ENCODE peak calls at places on chromosomes 2 and 18, in five cellular contexts. One of them, this sample, is unnamed.

GRCh38 chr2:227674485-227674884 is 7.9 kb downstream of the SCYGR5 start:
- DNase-seq in NCI-H2081 treated with DMSO at 0.1 percent for 48 hours: no peak
- DNase-seq in central memory CD4-positive, alpha-beta T cell: no peak
- DNase-seq in PC-9: no peak
- DNase-seq in H7: no peak
- DNase-seq in this sample: no peak

GRCh38 chr2:173659522-173659921 is 304.9 kb downstream of the CDCA7 start:
- DNase-seq in NCI-H2081 treated with DMSO at 0.1 percent for 48 hours: no peak
- DNase-seq in central memory CD4-positive, alpha-beta T cell: no peak
- DNase-seq in PC-9: no peak
- DNase-seq in H7: no peak
- DNase-seq in this sample: no peak

GRCh38 chr2:135164431-135164830 is 112.3 kb downstream of the RAB3GAP1 start:
- DNase-seq in NCI-H2081 treated with DMSO at 0.1 percent for 48 hours: peak; percentile 58
- DNase-seq in central memory CD4-positive, alpha-beta T cell: no peak
- DNase-seq in PC-9: peak; percentile 74
- DNase-seq in H7: no peak
- DNase-seq in this sample: no peak

GRCh38 chr18:37302519-37302918 is 263.1 kb downstream of the CELF4 start:
- DNase-seq in NCI-H2081 treated with DMSO at 0.1 percent for 48 hours: no peak
- DNase-seq in central memory CD4-positive, alpha-beta T cell: no peak
- DNase-seq in PC-9: no peak
- DNase-seq in H7: no peak
- DNase-seq in this sample: no peak

GRCh38 chr2:152445791-152446201 is 110.8 kb downstream of the FMNL2 start:
- DNase-seq in NCI-H2081 treated with DMSO at 0.1 percent for 48 hours: no peak
- DNase-seq in central memory CD4-positive, alpha-beta T cell: no peak
- DNase-seq in PC-9: no peak
- DNase-seq in H7: no peak
- DNase-seq in this sample: peak; percentile 35

GRCh38 chr2:150938586-150938985 is 323.1 kb downstream of the RBM43 start:
- DNase-seq in NCI-H2081 treated with DMSO at 0.1 percent for 48 hours: no peak
- DNase-seq in central memory CD4-positive, alpha-beta T cell: no peak
- DNase-seq in PC-9: no peak
- DNase-seq in H7: no peak
- DNase-seq in this sample: no peak

GRCh38 chr18:3411854-3412268 is 38.1 kb upstream of the TGIF1 start:
- DNase-seq in NCI-H2081 treated with DMSO at 0.1 percent for 48 hours: no peak
- DNase-seq in central memory CD4-positive, alpha-beta T cell: peak; percentile 24
- DNase-seq in PC-9: peak; percentile 72
- DNase-seq in H7: peak; percentile 73
- DNase-seq in this sample: no peak

GRCh38 chr18:37294951-37295350 is 270.6 kb downstream of the CELF4 start:
- DNase-seq in NCI-H2081 treated with DMSO at 0.1 percent for 48 hours: no peak
- DNase-seq in central memory CD4-positive, alpha-beta T cell: no peak
- DNase-seq in PC-9: no peak
- DNase-seq in H7: peak; percentile 91
- DNase-seq in this sample: no peak

GRCh38 chr2:201796478-201796865 is 9.9 kb upstream of the CDK15 start:
- DNase-seq in NCI-H2081 treated with DMSO at 0.1 percent for 48 hours: no peak
- DNase-seq in central memory CD4-positive, alpha-beta T cell: no peak
- DNase-seq in PC-9: no peak
- DNase-seq in H7: no peak
- DNase-seq in this sample: no peak

This sample was measured in cerebellar nuclear complex.